ENCODE peak calls at places on chromosome 21, in ten cellular contexts. One of them, this sample, is unnamed.

GRCh38 chr21:44988607-44989537 is 49.0 kb downstream of the SLX9 start:
- DNase-seq in choroid plexus epithelial cell: no peak
- DNase-seq in brain microvascular endothelial cell: no peak
- DNase-seq in foreskin fibroblast: no peak
- DNase-seq in astrocyte of the spinal cord: no peak
- DNase-seq in left ventricle myocardium inferior: peak; percentile 1
- DNase-seq in cardiac fibroblast: no peak
- DNase-seq in endodermal cell: no peak
- DNase-seq in neural progenitor cell: no peak
- DNase-seq in ovary: no peak
- DNase-seq in this sample: no peak

GRCh38 chr21:44497641-44498243 is 42.3 kb downstream of the KRTAP10-1 start:
- DNase-seq in choroid plexus epithelial cell: no peak
- DNase-seq in brain microvascular endothelial cell: no peak
- DNase-seq in foreskin fibroblast: peak; percentile 28
- DNase-seq in astrocyte of the spinal cord: no peak
- DNase-seq in left ventricle myocardium inferior: no peak
- DNase-seq in cardiac fibroblast: peak; percentile 7
- DNase-seq in endodermal cell: no peak
- DNase-seq in neural progenitor cell: no peak
- DNase-seq in ovary: no peak
- DNase-seq in this sample: no peak

GRCh38 chr21:34877485-34878128 is 171.5 kb downstream of the RUNX1 start:
- DNase-seq in choroid plexus epithelial cell: no peak
- DNase-seq in brain microvascular endothelial cell: no peak
- DNase-seq in foreskin fibroblast: peak; percentile 5
- DNase-seq in astrocyte of the spinal cord: no peak
- DNase-seq in left ventricle myocardium inferior: no peak
- DNase-seq in cardiac fibroblast: no peak
- DNase-seq in endodermal cell: no peak
- DNase-seq in neural progenitor cell: no peak
- DNase-seq in ovary: no peak
- DNase-seq in this sample: no peak

GRCh38 chr21:32140212-32141008 is 138.4 kb downstream of the MIS18A start:
- DNase-seq in choroid plexus epithelial cell: no peak
- DNase-seq in brain microvascular endothelial cell: no peak
- DNase-seq in foreskin fibroblast: no peak
- DNase-seq in astrocyte of the spinal cord: no peak
- DNase-seq in left ventricle myocardium inferior: no peak
- DNase-seq in cardiac fibroblast: no peak
- DNase-seq in endodermal cell: peak; percentile 13
- DNase-seq in neural progenitor cell: no peak
- DNase-seq in ovary: no peak
- DNase-seq in this sample: no peak

GRCh38 chr21:25565272-25566199 is 41.7 kb downstream of the MRPL39 start:
- DNase-seq in choroid plexus epithelial cell: no peak
- DNase-seq in brain microvascular endothelial cell: no peak
- DNase-seq in foreskin fibroblast: no peak
- DNase-seq in astrocyte of the spinal cord: no peak
- DNase-seq in left ventricle myocardium inferior: no peak
- DNase-seq in cardiac fibroblast: no peak
- DNase-seq in endodermal cell: no peak
- DNase-seq in neural progenitor cell: no peak
- DNase-seq in ovary: no peak
- DNase-seq in this sample: no peak

GRCh38 chr21:45403825-45404725 is 890 bp upstream of the COL18A1 start:
- DNase-seq in choroid plexus epithelial cell: peak; percentile 37
- DNase-seq in brain microvascular endothelial cell: no peak
- DNase-seq in foreskin fibroblast: peak; percentile 60
- DNase-seq in astrocyte of the spinal cord: peak; percentile 59
- DNase-seq in left ventricle myocardium inferior: peak; percentile 69
- DNase-seq in cardiac fibroblast: peak; percentile 29
- DNase-seq in endodermal cell: peak; percentile 91
- DNase-seq in neural progenitor cell: peak; percentile 52
- DNase-seq in ovary: peak; percentile 84
- DNase-seq in this sample: no peak

GRCh38 chr21:34899302-34899701 is 149.8 kb downstream of the RUNX1 start:
- DNase-seq in choroid plexus epithelial cell: no peak
- DNase-seq in brain microvascular endothelial cell: no peak
- DNase-seq in foreskin fibroblast: no peak
- DNase-seq in astrocyte of the spinal cord: no peak
- DNase-seq in left ventricle myocardium inferior: no peak
- DNase-seq in cardiac fibroblast: no peak
- DNase-seq in endodermal cell: no peak
- DNase-seq in neural progenitor cell: no peak
- DNase-seq in ovary: no peak
- DNase-seq in this sample: no peak

GRCh38 chr21:46322351-46323226 is 1.1 kb downstream of the C21orf58 start:
- DNase-seq in choroid plexus epithelial cell: peak; percentile 51
- DNase-seq in brain microvascular endothelial cell: peak; percentile 42
- DNase-seq in foreskin fibroblast: peak; percentile 76
- DNase-seq in astrocyte of the spinal cord: peak; percentile 46
- DNase-seq in left ventricle myocardium inferior: no peak
- DNase-seq in cardiac fibroblast: peak; percentile 51
- DNase-seq in endodermal cell: peak; percentile 58
- DNase-seq in neural progenitor cell: peak; percentile 47
- DNase-seq in ovary: no peak
- DNase-seq in this sample: peak; percentile 42

GRCh38 chr21:46079357-46080170 is 18.3 kb upstream of the COL6A2 start:
- DNase-seq in choroid plexus epithelial cell: peak; percentile 40
- DNase-seq in brain microvascular endothelial cell: peak; percentile 77
- DNase-seq in foreskin fibroblast: peak; percentile 98
- DNase-seq in astrocyte of the spinal cord: peak; percentile 89
- DNase-seq in left ventricle myocardium inferior: no peak
- DNase-seq in cardiac fibroblast: peak; percentile 87
- DNase-seq in endodermal cell: peak; percentile 42
- DNase-seq in neural progenitor cell: no peak
- DNase-seq in ovary: peak; percentile 24
- DNase-seq in this sample: no peak

GRCh38 chr21:45320261-45320990 is 32.7 kb upstream of the POFUT2 start:
- DNase-seq in choroid plexus epithelial cell: no peak
- DNase-seq in brain microvascular endothelial cell: no peak
- DNase-seq in foreskin fibroblast: peak; percentile 52
- DNase-seq in astrocyte of the spinal cord: no peak
- DNase-seq in left ventricle myocardium inferior: peak; percentile 49
- DNase-seq in cardiac fibroblast: no peak
- DNase-seq in endodermal cell: peak; percentile 44
- DNase-seq in neural progenitor cell: no peak
- DNase-seq in ovary: peak; percentile 34
- DNase-seq in this sample: no peak

GRCh38 chr21:29487154-29487553 is 188.4 kb downstream of the BACH1 start:
- DNase-seq in choroid plexus epithelial cell: no peak
- DNase-seq in brain microvascular endothelial cell: no peak
- DNase-seq in foreskin fibroblast: no peak
- DNase-seq in astrocyte of the spinal cord: no peak
- DNase-seq in left ventricle myocardium inferior: no peak
- DNase-seq in cardiac fibroblast: no peak
- DNase-seq in endodermal cell: no peak
- DNase-seq in neural progenitor cell: no peak
- DNase-seq in ovary: no peak
- DNase-seq in this sample: no peak

DNA sequence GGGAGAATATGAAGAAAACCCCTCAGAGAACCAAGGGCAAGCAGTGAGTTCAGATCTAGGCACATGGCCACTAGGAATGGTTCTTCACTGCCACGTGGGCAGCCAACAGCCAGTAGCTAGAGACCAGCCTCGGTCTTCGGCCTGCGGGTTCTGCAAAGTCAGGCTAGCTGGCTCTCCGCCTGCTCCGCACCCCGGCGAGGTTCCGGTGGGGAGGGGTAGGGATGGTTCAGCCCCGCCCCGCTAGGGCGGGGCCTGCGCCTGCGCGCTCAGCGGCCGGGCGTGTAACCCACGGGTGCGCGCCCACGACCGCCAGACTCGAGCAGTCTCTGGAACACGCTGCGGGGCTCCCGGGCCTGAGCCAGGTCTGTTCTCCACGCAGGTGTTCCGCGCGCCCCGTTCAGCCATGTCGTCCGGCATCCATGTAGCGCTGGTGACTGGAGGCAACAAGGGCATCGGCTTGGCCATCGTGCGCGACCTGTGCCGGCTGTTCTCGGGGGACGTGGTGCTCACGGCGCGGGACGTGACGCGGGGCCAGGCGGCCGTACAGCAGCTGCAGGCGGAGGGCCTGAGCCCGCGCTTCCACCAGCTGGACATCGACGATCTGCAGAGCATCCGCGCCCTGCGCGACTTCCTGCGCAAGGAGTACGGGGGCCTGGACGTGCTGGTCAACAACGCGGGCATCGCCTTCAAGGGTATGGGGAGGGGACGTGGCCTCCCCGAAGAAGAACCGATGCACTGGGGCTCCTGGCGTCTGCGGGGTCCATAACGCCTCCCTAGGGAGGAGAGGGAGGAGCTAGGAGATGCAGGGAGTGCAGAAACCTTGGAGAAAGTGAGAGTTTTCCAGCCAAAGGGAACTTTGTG is at the start of gene CBR1:
- DNase-seq in choroid plexus epithelial cell: peak; percentile 97
- DNase-seq in brain microvascular endothelial cell: peak; percentile 91
- DNase-seq in foreskin fibroblast: peak; percentile 98
- DNase-seq in astrocyte of the spinal cord: peak; percentile 95
- DNase-seq in left ventricle myocardium inferior: peak; percentile 96
- DNase-seq in cardiac fibroblast: peak; percentile 96
- DNase-seq in endodermal cell: peak; percentile 91
- DNase-seq in neural progenitor cell: peak; percentile 72
- DNase-seq in ovary: peak; percentile 94
- DNase-seq in this sample: peak; percentile 62
- TF ChIP-seq CTCF in choroid plexus epithelial cell: no peak
- TF ChIP-seq CTCF in brain microvascular endothelial cell: no peak
- TF ChIP-seq CTCF in foreskin fibroblast: no peak
- TF ChIP-seq CTCF in astrocyte of the spinal cord: no peak
- TF ChIP-seq CTCF in left ventricle myocardium inferior: peak; percentile 19
- TF ChIP-seq CTCF in cardiac fibroblast: no peak
- TF ChIP-seq CTCF in endodermal cell: no peak
- TF ChIP-seq CTCF in neural progenitor cell: no peak
- TF ChIP-seq CTCF in ovary: no peak
- TF ChIP-seq CTCF in this sample: no peak

GRCh38 chr21:42555756-42556438 is 42.2 kb downstream of the SLC37A1 start:
- DNase-seq in choroid plexus epithelial cell: no peak
- DNase-seq in brain microvascular endothelial cell: no peak
- DNase-seq in foreskin fibroblast: no peak
- DNase-seq in astrocyte of the spinal cord: no peak
- DNase-seq in left ventricle myocardium inferior: no peak
- DNase-seq in cardiac fibroblast: no peak
- DNase-seq in endodermal cell: no peak
- DNase-seq in neural progenitor cell: no peak
- DNase-seq in ovary: no peak
- DNase-seq in this sample: no peak

GRCh38 chr21:42554251-42554937 is 40.7 kb downstream of the SLC37A1 start:
- DNase-seq in choroid plexus epithelial cell: no peak
- DNase-seq in brain microvascular endothelial cell: no peak
- DNase-seq in foreskin fibroblast: no peak
- DNase-seq in astrocyte of the spinal cord: no peak
- DNase-seq in left ventricle myocardium inferior: peak; percentile 42
- DNase-seq in cardiac fibroblast: no peak
- DNase-seq in endodermal cell: peak; percentile 64
- DNase-seq in neural progenitor cell: no peak
- DNase-seq in ovary: no peak
- DNase-seq in this sample: no peak

GRCh38 chr21:42550817-42551216 is 37.2 kb downstream of the SLC37A1 start:
- DNase-seq in choroid plexus epithelial cell: no peak
- DNase-seq in brain microvascular endothelial cell: no peak
- DNase-seq in foreskin fibroblast: no peak
- DNase-seq in astrocyte of the spinal cord: no peak
- DNase-seq in left ventricle myocardium inferior: no peak
- DNase-seq in cardiac fibroblast: no peak
- DNase-seq in endodermal cell: no peak
- DNase-seq in neural progenitor cell: no peak
- DNase-seq in ovary: no peak
- DNase-seq in this sample: no peak

GRCh38 chr21:42552407-42553336 is 39.0 kb downstream of the SLC37A1 start:
- DNase-seq in choroid plexus epithelial cell: no peak
- DNase-seq in brain microvascular endothelial cell: no peak
- DNase-seq in foreskin fibroblast: no peak
- DNase-seq in astrocyte of the spinal cord: no peak
- DNase-seq in left ventricle myocardium inferior: no peak
- DNase-seq in cardiac fibroblast: no peak
- DNase-seq in endodermal cell: peak; percentile 19
- DNase-seq in neural progenitor cell: no peak
- DNase-seq in ovary: no peak
- DNase-seq in this sample: no peak

DNA sequence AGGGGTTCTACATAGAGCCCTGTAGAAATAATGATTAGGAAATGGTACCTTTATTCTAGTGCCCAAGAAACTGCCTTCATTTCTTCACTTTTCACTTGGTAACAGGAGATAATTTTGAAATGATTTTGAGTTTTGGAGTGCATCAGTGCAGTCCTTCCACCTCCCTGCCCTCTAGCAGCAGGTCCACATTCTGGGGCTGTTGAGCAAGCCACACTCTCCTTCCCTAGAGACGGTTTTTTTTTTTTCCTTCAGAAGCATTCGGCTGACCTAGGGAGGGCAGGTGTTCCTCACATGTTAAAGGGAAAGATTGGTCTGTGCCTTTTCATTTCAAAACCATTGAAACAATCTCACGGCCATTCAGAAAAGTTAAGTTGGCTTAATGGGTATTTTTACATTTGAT is 39.8 kb downstream of the SLC37A1 start:
- DNase-seq in choroid plexus epithelial cell: no peak
- DNase-seq in brain microvascular endothelial cell: no peak
- DNase-seq in foreskin fibroblast: no peak
- DNase-seq in astrocyte of the spinal cord: no peak
- DNase-seq in left ventricle myocardium inferior: no peak
- DNase-seq in cardiac fibroblast: no peak
- DNase-seq in endodermal cell: no peak
- DNase-seq in neural progenitor cell: no peak
- DNase-seq in ovary: no peak
- DNase-seq in this sample: no peak
- TF ChIP-seq CTCF in choroid plexus epithelial cell: no peak
- TF ChIP-seq CTCF in brain microvascular endothelial cell: no peak
- TF ChIP-seq CTCF in foreskin fibroblast: no peak
- TF ChIP-seq CTCF in astrocyte of the spinal cord: no peak
- TF ChIP-seq CTCF in left ventricle myocardium inferior: no peak
- TF ChIP-seq CTCF in cardiac fibroblast: no peak
- TF ChIP-seq CTCF in endodermal cell: no peak
- TF ChIP-seq CTCF in neural progenitor cell: no peak
- TF ChIP-seq CTCF in ovary: no peak
- TF ChIP-seq CTCF in this sample: no peak

GRCh38 chr21:38170283-38170682 is 86.5 kb upstream of the KCNJ15 start:
- DNase-seq in choroid plexus epithelial cell: peak; percentile 38
- DNase-seq in brain microvascular endothelial cell: peak; percentile 17
- DNase-seq in foreskin fibroblast: peak; percentile 53
- DNase-seq in astrocyte of the spinal cord: peak; percentile 61
- DNase-seq in left ventricle myocardium inferior: no peak
- DNase-seq in cardiac fibroblast: peak; percentile 59
- DNase-seq in endodermal cell: peak; percentile 84
- DNase-seq in neural progenitor cell: peak; percentile 59
- DNase-seq in ovary: no peak
- DNase-seq in this sample: no peak
- TF ChIP-seq CTCF in choroid plexus epithelial cell: peak; percentile 56
- TF ChIP-seq CTCF in brain microvascular endothelial cell: peak; percentile 77
- TF ChIP-seq CTCF in foreskin fibroblast: peak; percentile 25
- TF ChIP-seq CTCF in astrocyte of the spinal cord: peak; percentile 71
- TF ChIP-seq CTCF in left ventricle myocardium inferior: peak; percentile 61
- TF ChIP-seq CTCF in cardiac fibroblast: peak; percentile 65
- TF ChIP-seq CTCF in endodermal cell: peak; percentile 81
- TF ChIP-seq CTCF in neural progenitor cell: peak; percentile 56
- TF ChIP-seq CTCF in ovary: no peak
- TF ChIP-seq CTCF in this sample: no peak

DNA sequence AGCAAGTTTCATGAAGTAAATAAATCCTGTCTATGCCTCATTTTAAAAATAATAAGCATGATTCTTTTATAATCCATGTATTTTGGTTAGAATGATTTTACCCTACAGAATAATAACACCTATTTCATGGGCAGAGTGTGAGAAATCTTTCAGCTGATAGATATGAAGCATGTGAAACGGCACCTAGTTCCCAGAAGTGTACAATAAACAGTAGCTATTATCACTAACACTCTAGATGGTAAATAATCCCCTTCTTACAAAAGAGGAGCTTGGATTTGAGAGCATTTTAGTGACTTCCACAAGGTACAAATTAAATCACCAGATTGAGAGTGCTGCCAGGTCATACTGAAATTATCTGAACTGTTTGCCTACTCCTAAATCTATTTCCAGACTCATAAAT is 95.3 kb upstream of the NRIP1 start:
- DNase-seq in choroid plexus epithelial cell: no peak
- DNase-seq in brain microvascular endothelial cell: no peak
- DNase-seq in foreskin fibroblast: no peak
- DNase-seq in astrocyte of the spinal cord: no peak
- DNase-seq in left ventricle myocardium inferior: no peak
- DNase-seq in cardiac fibroblast: no peak
- DNase-seq in endodermal cell: no peak
- DNase-seq in neural progenitor cell: no peak
- DNase-seq in ovary: no peak
- DNase-seq in this sample: no peak
- TF ChIP-seq CTCF in choroid plexus epithelial cell: no peak
- TF ChIP-seq CTCF in brain microvascular endothelial cell: no peak
- TF ChIP-seq CTCF in foreskin fibroblast: no peak
- TF ChIP-seq CTCF in astrocyte of the spinal cord: no peak
- TF ChIP-seq CTCF in left ventricle myocardium inferior: no peak
- TF ChIP-seq CTCF in cardiac fibroblast: no peak
- TF ChIP-seq CTCF in endodermal cell: no peak
- TF ChIP-seq CTCF in neural progenitor cell: no peak
- TF ChIP-seq CTCF in ovary: no peak
- TF ChIP-seq CTCF in this sample: no peak